ENCODE peak calls at places on chromosomes 1 and 21, in six cellular contexts. Q, M, U, W, V and N are unnamed samples.

GRCh38 chr1:49364676-49365075 is 588.0 kb upstream of the BEND5 start:
- DNase-seq in M (no peak), V (peak; percentile 56), W (no peak), Q (no peak), U (no peak), N (no peak)

GRCh38 chr1:229114315-229114714 is 156.6 kb upstream of the RAB4A start:
- DNase-seq in V (peak; percentile 74), U (no peak), Q (no peak), W (peak; percentile 10), M (no peak), N (no peak)

GRCh38 chr1:117146067-117146466 is 24.5 kb upstream of the TRIM45 start:
- DNase-seq in M (no peak), W (no peak), U (no peak), Q (no peak), V (no peak), N (no peak)

GRCh38 chr1:151837841-151838490 is 1.7 kb downstream of the C2CD4D start:
- DNase-seq in W (no peak), U (no peak), M (no peak), Q (no peak), V (no peak), N (peak; percentile 65)

GRCh38 chr1:197314672-197315071 is 46.6 kb downstream of the CRB1 start:
- DNase-seq in W (no peak), M (no peak), Q (no peak), V (peak; percentile 79), U (no peak), N (no peak)

GRCh38 chr1:17649371-17650106 is 105.6 kb upstream of the ACTL8 start:
- DNase-seq in V (no peak), Q (no peak), W (no peak), M (no peak), U (no peak), N (no peak)

GRCh38 chr1:89608627-89609338 is 24.1 kb upstream of the LRRC8C start:
- DNase-seq in Q (peak; percentile 52), U (no peak), V (no peak), W (no peak), M (no peak), N (no peak)

GRCh38 chr1:22611530-22611947 is 24.9 kb upstream of the C1QA start:
- DNase-seq in W (peak; percentile 76), M (no peak), V (peak; percentile 90), Q (peak; percentile 12), U (peak; percentile 24), N (no peak)

GRCh38 chr1:156901966-156902922 is 8.7 kb downstream of the PEAR1 start:
- DNase-seq in V (no peak), W (no peak), U (no peak), Q (no peak), M (no peak), N (no peak)

GRCh38 chr1:79290927-79291474 is 284.5 kb upstream of the ADGRL4 start:
- DNase-seq in U (no peak), Q (no peak), W (no peak), M (no peak), V (no peak), N (no peak)

GRCh38 chr1:211280910-211281309 is 21.7 kb downstream of the RCOR3 start:
- DNase-seq in W (no peak), U (no peak), V (no peak), Q (no peak), M (no peak), N (no peak)

GRCh38 chr1:152501704-152502103 is 8.9 kb upstream of the LCE5A start:
- DNase-seq in W (no peak), Q (no peak), U (no peak), V (no peak), M (no peak), N (no peak)

GRCh38 chr21:33067457-33067856 is 2.5 kb upstream of the OLIG1 start:
- DNase-seq in U (no peak), M (no peak), V (no peak), Q (no peak), W (no peak), N (no peak)